ENCODE peak calls at places on chromosomes 12 and 14, in ten cellular contexts. U, G, Z, O, T, K, N, F, S and M are unnamed samples.

GRCh38 chr14:52447236-52447635 is 105.1 kb downstream of the TXNDC16 start:
- DNase-seq in U (no peak), G (no peak), Z (no peak), O (no peak), T (no peak), K (no peak), N (no peak), F (no peak), S (no peak), M (no peak)

GRCh38 chr14:51743588-51744000 is 91.9 kb downstream of the FRMD6 start:
- DNase-seq in U (no peak), G (no peak), Z (no peak), O (peak; percentile 56), T (no peak), K (no peak), N (no peak), F (no peak), S (no peak), M (no peak)

GRCh38 chr12:107086314-107086713 is 7.0 kb downstream of the CRY1 start:
- DNase-seq in U (no peak), G (no peak), Z (no peak), O (no peak), T (no peak), K (no peak), N (no peak), F (no peak), S (no peak), M (no peak)

GRCh38 chr12:22380029-22380428 is 45.5 kb upstream of the ST8SIA1 start:
- DNase-seq in U (no peak), G (no peak), Z (no peak), O (no peak), T (no peak), K (no peak), N (no peak), F (no peak), S (no peak), M (no peak)

GRCh38 chr14:64880382-64881121 is 845 bp upstream of the SPTB start:
- DNase-seq in U (peak; percentile 84), G (no peak), Z (peak; percentile 73), O (peak; percentile 68), T (peak; percentile 14), K (peak; percentile 22), N (peak; percentile 59), F (no peak), S (no peak), M (peak; percentile 91)

GRCh38 chr12:32549675-32550079 is 129.4 kb upstream of the DNM1L start:
- DNase-seq in U (no peak), G (peak; percentile 66), Z (no peak), O (no peak), T (no peak), K (peak; percentile 56), N (no peak), F (no peak), S (no peak), M (no peak)

GRCh38 chr12:31246470-31246850 is 79.5 kb downstream of the SINHCAF start:
- DNase-seq in U (no peak), G (peak; percentile 43), Z (no peak), O (no peak), T (peak; percentile 58), K (peak; percentile 8), N (no peak), F (no peak), S (no peak), M (no peak)

GRCh38 chr14:81727243-81727642 is 193.6 kb upstream of the SEL1L start:
- DNase-seq in U (no peak), G (peak; percentile 2), Z (no peak), O (no peak), T (no peak), K (no peak), N (no peak), F (peak; percentile 11), S (no peak), M (no peak)

GRCh38 chr14:91332448-91333059 is 85.1 kb downstream of the CCDC88C start:
- DNase-seq in U (peak; percentile 8), G (no peak), Z (no peak), O (no peak), T (no peak), K (no peak), N (peak; percentile 11), F (no peak), S (no peak), M (no peak)

GRCh38 chr12:98440165-98440581 is 75.2 kb upstream of the TMPO start:
- DNase-seq in U (no peak), G (peak; percentile 99), Z (no peak), O (no peak), T (peak; percentile 82), K (peak; percentile 88), N (peak; percentile 78), F (peak; percentile 31), S (peak; percentile 85), M (no peak)

GRCh38 chr12:66240106-66240820 is 51.2 kb downstream of the IRAK3 start:
- DNase-seq in U (no peak), G (no peak), Z (no peak), O (no peak), T (no peak), K (no peak), N (no peak), F (no peak), S (no peak), M (no peak)